ENCODE peak calls at places on chromosomes 13 and 19, in four cellular contexts. J, P, Y and K are unnamed samples.

GRCh38 chr13:77507931-77508776 is 27.4 kb upstream of the SCEL start:
- DNase-seq in J (no peak), P (no peak), Y (no peak), K (no peak)

GRCh38 chr13:103876571-103876970 is 810.4 kb upstream of the SLC10A2 start:
- DNase-seq in J (no peak), P (no peak), Y (no peak), K (no peak)

GRCh38 chr19:52922841-52923781 is at the start of gene ZNF888:
- DNase-seq in J (peak; percentile 75), P (peak; percentile 78), Y (peak; percentile 76), K (peak; percentile 91)

GRCh38 chr19:56136362-56136761 is 4.7 kb upstream of the ZNF444 start:
- DNase-seq in J (no peak), P (no peak), Y (no peak), K (peak; percentile 80)

GRCh38 chr19:28171983-28172382 is 1041.0 kb downstream of the UQCRFS1 start:
- DNase-seq in J (no peak), P (no peak), Y (no peak), K (no peak)

GRCh38 chr13:24502567-24503375 is 9.8 kb downstream of the PARP4 start:
- DNase-seq in J (no peak), P (no peak), Y (no peak), K (no peak)

GRCh38 chr19:2334426-2334825 is 5.9 kb downstream of the SPPL2B start:
- DNase-seq in J (no peak), P (no peak), Y (no peak), K (no peak)

GRCh38 chr13:42781362-42781761 is at the start of gene FAM216B:
- DNase-seq in J (no peak), P (no peak), Y (no peak), K (no peak)